ENCODE peak calls at places on chromosomes 2 and 18, in four cellular contexts. R is K562, M is stomach, K is transverse colon. H is an unnamed sample.
A peak's percentile ranks its signal among the peaks of the same experiment; 100 is the strongest.

GRCh38 chr18:6363216-6363615 is 51.5 kb downstream of the L3MBTL4 start:
- DNase-seq in R (no peak), M (no peak), K (no peak), H (no peak)

GRCh38 chr2:181977661-181978350 is 7.8 kb upstream of the PPP1R1C start:
- DNase-seq in R (no peak), M (no peak), K (no peak), H (no peak)

GRCh38 chr2:117760916-117761315 is 53.6 kb upstream of the DDX18 start:
- DNase-seq in R (no peak), M (no peak), K (no peak), H (no peak)

GRCh38 chr2:13819896-13820295 is 812.6 kb upstream of the LRATD1 start:
- DNase-seq in R (no peak), M (no peak), K (no peak), H (no peak)

GRCh38 chr2:97697252-97698235 is 15.8 kb upstream of the ZAP70 start:
- DNase-seq in R (peak; percentile 81), M (peak; percentile 94), K (peak; percentile 92), H (peak; percentile 98)

GRCh38 chr2:195779491-195779890 is 122.5 kb downstream of the SLC39A10 start:
- DNase-seq in R (no peak), M (no peak), K (no peak), H (no peak)

GRCh38 chr2:225737556-225737955 is 338.0 kb downstream of the NYAP2 start:
- DNase-seq in R (no peak), M (no peak), K (no peak), H (no peak)

GRCh38 chr2:96977631-96978195 is 8.7 kb downstream of the FAM178B start:
- DNase-seq in R (no peak), M (no peak), K (no peak), H (no peak)

GRCh38 chr2:69807821-69808540 is 21.5 kb upstream of the GMCL1 start:
- DNase-seq in R (no peak), M (no peak), K (no peak), H (peak; percentile 68)

GRCh38 chr2:190489475-190489874 is 45.0 kb downstream of the NEMP2 start:
- DNase-seq in R (no peak), M (no peak), K (no peak), H (no peak)

GRCh38 chr2:150230004-150230403 is 257.5 kb downstream of the RND3 start:
- DNase-seq in R (no peak), M (no peak), K (no peak), H (no peak)

GRCh38 chr18:3605562-3606443 is 155.8 kb downstream of the TGIF1 start:
- DNase-seq in R (no peak), M (no peak), K (no peak), H (no peak)

GRCh38 chr2:136131961-136132839 is 14.3 kb upstream of the CXCR4 start:
- DNase-seq in R (no peak), M (peak; percentile 39), K (peak; percentile 59), H (no peak)

GRCh38 chr2:112880696-112881095 is 30.3 kb upstream of the IL37 start:
- DNase-seq in R (no peak), M (no peak), K (no peak), H (no peak)

GRCh38 chr2:136057023-136057801 is 60.7 kb downstream of the CXCR4 start:
- DNase-seq in R (no peak), M (no peak), K (no peak), H (no peak)

GRCh38 chr2:236956641-236957040 is 129.0 kb upstream of the COPS8 start:
- DNase-seq in R (no peak), M (no peak), K (no peak), H (no peak)

GRCh38 chr2:127398239-127398590 is 10.4 kb upstream of the MAP3K2 start:
- DNase-seq in R (peak; percentile 85), M (peak; percentile 85), K (peak; percentile 88), H (no peak)

GRCh38 chr18:34322365-34323289 is 97.9 kb upstream of the NOL4 start:
- DNase-seq in R (no peak), M (peak; percentile 59), K (peak; percentile 55), H (no peak)

GRCh38 chr18:76472811-76473210 is 22.2 kb downstream of the ZNF516 start:
- DNase-seq in R (no peak), M (no peak), K (no peak), H (no peak)

GRCh38 chr18:4264347-4264791 is 190.7 kb downstream of the DLGAP1 start:
- DNase-seq in R (no peak), M (peak; percentile 29), K (no peak), H (no peak)

GRCh38 chr18:76484749-76485387 is 10.2 kb downstream of the ZNF516 start:
- DNase-seq in R (no peak), M (no peak), K (no peak), H (no peak)

GRCh38 chr18:6593142-6593889 is 136.2 kb upstream of the ARHGAP28 start:
- DNase-seq in R (no peak), M (no peak), K (no peak), H (no peak)

GRCh38 chr18:63342206-63342605 is 22.6 kb upstream of the BCL2 start:
- DNase-seq in R (peak; percentile 38), M (no peak), K (no peak), H (no peak)

GRCh38 chr2:152718047-152718908 is at the start of gene ARL6IP6:
- DNase-seq in R (peak; percentile 87), M (peak; percentile 93), K (peak; percentile 95), H (peak; percentile 98)
- TF ChIP-seq POLR2A in R (peak; percentile 97), M (peak; percentile 18), K (peak; percentile 95), H (peak; percentile 36)

DNA sequence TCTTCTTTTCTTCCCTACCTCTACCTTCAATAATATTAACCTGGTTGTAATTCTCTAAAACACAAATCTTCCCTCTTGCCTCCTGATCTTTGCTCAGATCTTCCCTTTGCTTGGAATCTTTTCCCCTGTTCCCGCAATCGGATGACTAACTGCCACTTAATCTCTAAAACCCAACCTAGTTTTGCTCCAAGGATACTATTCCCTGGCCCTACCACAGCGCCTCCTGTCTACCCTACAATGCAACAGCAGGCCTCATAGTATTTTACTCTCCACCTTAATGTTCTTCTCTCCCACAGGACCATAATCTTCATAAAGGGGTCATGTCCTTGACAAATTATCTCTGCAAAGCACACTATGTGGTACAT is 246.8 kb upstream of the TNP1 start:
- DNase-seq in R (peak; percentile 32), M (no peak), K (no peak), H (peak; percentile 81)
- H3K4me1 ChIP-seq in R (peaks cover 59% of the 10 kb centered on the region), M (no peaks in the 10 kb centered on the region), K (no peaks in the 10 kb centered on the region), H (peaks cover 4% of the 10 kb centered on the region)

GRCh38 chr2:38174646-38175096 is 98.7 kb upstream of the CYP1B1 start:
- DNase-seq in R (no peak), M (no peak), K (no peak), H (no peak)
- TF ChIP-seq POLR2AphosphoS5 in R (no peak), M (peak; percentile 84), K (no peak), H (peak; percentile 46)

DNA sequence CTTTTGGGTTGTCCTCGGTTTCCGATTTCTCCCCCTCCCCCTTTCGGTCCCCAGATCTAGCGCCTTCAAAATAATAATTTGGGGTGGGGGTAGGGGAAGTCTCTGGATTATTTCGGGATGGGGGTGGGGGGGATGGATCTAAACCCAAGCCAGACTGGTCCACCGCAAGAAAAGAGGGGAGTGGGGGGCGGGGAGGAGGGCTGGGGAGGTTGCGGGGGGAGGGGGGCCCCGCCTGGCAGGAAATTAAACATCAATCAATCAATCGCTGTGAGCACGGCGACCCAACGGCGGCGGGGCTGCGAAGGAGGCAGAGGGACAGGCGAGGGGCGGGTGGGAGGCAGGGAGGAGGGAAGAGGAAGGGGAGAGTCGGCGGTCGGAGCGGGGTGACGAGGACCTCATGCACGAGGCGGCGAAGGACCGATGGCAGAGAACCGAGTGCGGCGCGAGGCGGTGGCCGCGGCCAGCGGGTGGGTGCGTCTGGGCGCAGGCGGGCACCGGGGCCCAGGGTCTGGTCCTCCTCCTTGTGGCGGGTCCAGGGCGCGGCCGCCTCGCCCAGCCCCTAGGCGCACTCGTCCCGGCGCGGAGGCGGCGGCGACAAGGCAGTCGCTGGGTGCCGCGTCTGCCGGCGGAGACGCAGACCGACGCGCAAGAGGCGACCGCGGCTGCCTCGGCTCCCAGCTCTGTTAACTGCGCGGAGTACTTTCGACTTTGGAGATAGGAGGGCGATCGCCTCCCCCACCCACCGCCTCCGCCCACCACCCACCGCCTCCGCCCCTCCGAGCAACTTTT is 472 bp upstream of the SATB2 start:
- DNase-seq in R (peak; percentile 70), M (no peak), K (no peak), H (peak; percentile 80)
- TF ChIP-seq POLR2A in R (no peak), M (no peak), K (peak; percentile 39), H (no peak)

DNA sequence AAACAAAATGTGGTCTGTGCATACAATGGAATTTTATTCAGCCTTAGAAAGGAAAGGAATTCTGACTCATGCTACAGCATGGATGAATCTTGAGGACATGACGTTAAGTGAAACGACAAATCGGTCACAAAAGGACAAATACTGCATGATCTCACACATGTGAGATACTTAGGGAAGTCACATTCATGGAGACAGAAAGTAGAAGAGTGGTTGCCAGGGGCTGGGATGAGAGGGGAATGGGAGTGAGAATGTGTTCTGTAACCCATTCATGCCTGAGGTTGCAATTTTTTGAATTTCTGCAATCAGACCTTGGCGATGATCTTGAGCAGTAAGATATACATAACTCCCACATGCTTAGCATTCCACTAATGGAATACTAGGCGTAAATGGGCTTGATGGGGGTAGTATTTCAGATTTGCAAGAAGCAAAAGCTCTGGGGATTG is 22.0 kb downstream of the FHL2 start:
- DNase-seq in R (no peak), M (no peak), K (no peak), H (no peak)
- H3K4me1 ChIP-seq in R (peaks cover 20% of the 10 kb centered on the region), M (peaks cover 67% of the 10 kb centered on the region), K (peaks cover 30% of the 10 kb centered on the region), H (peaks cover 87% of the 10 kb centered on the region)

GRCh38 chr2:76749858-76750257 is 772.3 kb downstream of the LRRTM4 start:
- DNase-seq in R (no peak), M (no peak), K (no peak), H (no peak)
- TF ChIP-seq POLR2AphosphoS5 in R (no peak), M (no peak), K (no peak), H (no peak)

GRCh38 chr2:215428060-215428910 is 7.6 kb downstream of the FN1 start:
- DNase-seq in R (no peak), M (no peak), K (no peak), H (no peak)
- TF ChIP-seq POLR2A in R (no peak), M (no peak), K (no peak), H (no peak)

DNA sequence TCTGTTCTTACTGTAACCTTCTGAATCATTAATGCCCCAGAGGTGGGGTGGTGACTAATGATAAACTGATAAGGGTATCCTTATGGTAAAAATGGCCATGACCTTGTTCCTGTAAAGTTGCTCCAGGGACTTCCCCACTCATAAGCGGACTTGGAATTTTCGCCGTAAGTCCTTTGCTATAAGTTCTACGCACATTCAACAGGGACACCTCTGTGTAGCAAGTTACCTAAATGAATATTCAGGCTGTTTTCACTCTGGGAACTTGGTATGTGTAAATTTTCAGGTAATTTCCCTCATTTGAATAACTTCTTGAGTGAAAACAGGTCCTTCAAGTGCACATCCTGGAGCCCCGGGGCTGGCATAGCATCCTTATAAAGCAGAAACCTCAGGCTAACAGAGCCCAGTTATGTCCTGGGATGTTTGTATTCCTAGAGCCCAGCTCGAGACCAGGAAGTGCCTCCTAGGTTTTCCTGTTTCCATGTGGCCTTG is 9.4 kb upstream of the AGFG1 start:
- DNase-seq in R (peak; percentile 22), M (no peak), K (no peak), H (no peak)
- H3K4me1 ChIP-seq in R (peaks cover 32% of the 10 kb centered on the region), M (peaks cover 29% of the 10 kb centered on the region), K (peaks cover 4% of the 10 kb centered on the region), H (no peaks in the 10 kb centered on the region)